ENCODE peak calls at places on chromosomes 3 and 15, in seven cellular contexts. One of them, this sample, is unnamed.

GRCh38 chr3:142958707-142959106 is 4.8 kb downstream of the PAQR9 start:
- DNase-seq in left lung: no peak
- DNase-seq in fibroblast of villous mesenchyme: no peak
- DNase-seq in fibroblast of lung: peak
- DNase-seq in cardiac fibroblast: peak
- DNase-seq in AG09309: peak
- DNase-seq in uterus: no peak
- DNase-seq in this sample: no peak

GRCh38 chr3:52385157-52385556 is 59.7 kb downstream of the SEMA3G start:
- DNase-seq in left lung: no peak
- DNase-seq in fibroblast of villous mesenchyme: peak
- DNase-seq in fibroblast of lung: peak
- DNase-seq in cardiac fibroblast: peak
- DNase-seq in AG09309: no peak
- DNase-seq in uterus: no peak
- DNase-seq in this sample: no peak

GRCh38 chr3:195075941-195076875 is 194.8 kb downstream of the XXYLT1 start:
- DNase-seq in left lung: peak
- DNase-seq in fibroblast of villous mesenchyme: peak
- DNase-seq in fibroblast of lung: no peak
- DNase-seq in cardiac fibroblast: no peak
- DNase-seq in AG09309: no peak
- DNase-seq in uterus: no peak
- DNase-seq in this sample: no peak

GRCh38 chr3:109137766-109138165 is 1.2 kb downstream of the C3orf85 start:
- DNase-seq in left lung: no peak
- DNase-seq in fibroblast of villous mesenchyme: no peak
- DNase-seq in fibroblast of lung: no peak
- DNase-seq in cardiac fibroblast: no peak
- DNase-seq in AG09309: no peak
- DNase-seq in uterus: no peak
- DNase-seq in this sample: no peak

GRCh38 chr3:179957264-179957845 is 79.4 kb downstream of the PEX5L start:
- DNase-seq in left lung: no peak
- DNase-seq in fibroblast of villous mesenchyme: no peak
- DNase-seq in fibroblast of lung: no peak
- DNase-seq in cardiac fibroblast: no peak
- DNase-seq in AG09309: no peak
- DNase-seq in uterus: no peak
- DNase-seq in this sample: no peak

GRCh38 chr3:60772584-60772983 is 478.7 kb downstream of the FHIT start:
- DNase-seq in left lung: no peak
- DNase-seq in fibroblast of villous mesenchyme: no peak
- DNase-seq in fibroblast of lung: no peak
- DNase-seq in cardiac fibroblast: no peak
- DNase-seq in AG09309: no peak
- DNase-seq in uterus: no peak
- DNase-seq in this sample: no peak

GRCh38 chr3:24829632-24830229 is 335.1 kb upstream of the THRB start:
- DNase-seq in left lung: peak
- DNase-seq in fibroblast of villous mesenchyme: no peak
- DNase-seq in fibroblast of lung: no peak
- DNase-seq in cardiac fibroblast: no peak
- DNase-seq in AG09309: no peak
- DNase-seq in uterus: no peak
- DNase-seq in this sample: no peak

GRCh38 chr15:61339526-61339925 is 110.4 kb upstream of the RORA start:
- DNase-seq in left lung: no peak
- DNase-seq in fibroblast of villous mesenchyme: no peak
- DNase-seq in fibroblast of lung: no peak
- DNase-seq in cardiac fibroblast: no peak
- DNase-seq in AG09309: no peak
- DNase-seq in uterus: no peak
- DNase-seq in this sample: no peak

GRCh38 chr15:101053261-101053660 is 134.1 kb downstream of the LRRK1 start:
- DNase-seq in left lung: no peak
- DNase-seq in fibroblast of villous mesenchyme: no peak
- DNase-seq in fibroblast of lung: no peak
- DNase-seq in cardiac fibroblast: no peak
- DNase-seq in AG09309: no peak
- DNase-seq in uterus: no peak
- DNase-seq in this sample: no peak

GRCh38 chr15:38888701-38889154 is 324.1 kb upstream of the RASGRP1 start:
- DNase-seq in left lung: no peak
- DNase-seq in fibroblast of villous mesenchyme: no peak
- DNase-seq in fibroblast of lung: no peak
- DNase-seq in cardiac fibroblast: no peak
- DNase-seq in AG09309: no peak
- DNase-seq in uterus: no peak
- DNase-seq in this sample: no peak

GRCh38 chr15:24823473-24823872 is 131.3 kb upstream of the SNRPN start:
- DNase-seq in left lung: no peak
- DNase-seq in fibroblast of villous mesenchyme: no peak
- DNase-seq in fibroblast of lung: no peak
- DNase-seq in cardiac fibroblast: peak
- DNase-seq in AG09309: no peak
- DNase-seq in uterus: no peak
- DNase-seq in this sample: no peak

GRCh38 chr3:7489417-7489816 is 628.5 kb downstream of the GRM7 start:
- DNase-seq in left lung: no peak
- DNase-seq in fibroblast of villous mesenchyme: no peak
- DNase-seq in fibroblast of lung: no peak
- DNase-seq in cardiac fibroblast: no peak
- DNase-seq in AG09309: no peak
- DNase-seq in uterus: no peak
- DNase-seq in this sample: no peak

GRCh38 chr3:142628806-142629205 is 32.6 kb downstream of the PLS1 start:
- DNase-seq in left lung: no peak
- DNase-seq in fibroblast of villous mesenchyme: no peak
- DNase-seq in fibroblast of lung: no peak
- DNase-seq in cardiac fibroblast: no peak
- DNase-seq in AG09309: no peak
- DNase-seq in uterus: no peak
- DNase-seq in this sample: no peak

GRCh38 chr3:170357920-170358854 is 672 bp downstream of the SKIL start:
- DNase-seq in left lung: peak
- DNase-seq in fibroblast of villous mesenchyme: peak
- DNase-seq in fibroblast of lung: peak
- DNase-seq in cardiac fibroblast: peak
- DNase-seq in AG09309: no peak
- DNase-seq in uterus: peak
- DNase-seq in this sample: no peak

GRCh38 chr3:191499307-191500125 is 38.6 kb downstream of the PYDC2 start:
- DNase-seq in left lung: peak
- DNase-seq in fibroblast of villous mesenchyme: no peak
- DNase-seq in fibroblast of lung: peak
- DNase-seq in cardiac fibroblast: peak
- DNase-seq in AG09309: peak
- DNase-seq in uterus: peak
- DNase-seq in this sample: no peak

GRCh38 chr15:99507732-99508571 is 57.8 kb upstream of the MEF2A start:
- DNase-seq in left lung: no peak
- DNase-seq in fibroblast of villous mesenchyme: peak
- DNase-seq in fibroblast of lung: peak
- DNase-seq in cardiac fibroblast: peak
- DNase-seq in AG09309: no peak
- DNase-seq in uterus: peak
- DNase-seq in this sample: no peak

GRCh38 chr15:45203182-45203581 is 15.4 kb upstream of the SHF start:
- DNase-seq in left lung: no peak
- DNase-seq in fibroblast of villous mesenchyme: no peak
- DNase-seq in fibroblast of lung: no peak
- DNase-seq in cardiac fibroblast: peak
- DNase-seq in AG09309: no peak
- DNase-seq in uterus: no peak
- DNase-seq in this sample: no peak

GRCh38 chr3:128607710-128608048 is 42.9 kb downstream of the RPN1 start:
- DNase-seq in left lung: no peak
- DNase-seq in fibroblast of villous mesenchyme: no peak
- DNase-seq in fibroblast of lung: no peak
- DNase-seq in cardiac fibroblast: no peak
- DNase-seq in AG09309: no peak
- DNase-seq in uterus: no peak
- DNase-seq in this sample: no peak
- H3K4me3 ChIP-seq in left lung: peak
- H3K4me3 ChIP-seq in fibroblast of villous mesenchyme: peak
- H3K4me3 ChIP-seq in fibroblast of lung: no peak
- H3K4me3 ChIP-seq in cardiac fibroblast: peak
- H3K4me3 ChIP-seq in AG09309: peak
- H3K4me3 ChIP-seq in uterus: peak
- H3K4me3 ChIP-seq in this sample: peak

GRCh38 chr15:50116477-50116876 is 2.6 kb downstream of the ATP8B4 start:
- DNase-seq in left lung: no peak
- DNase-seq in fibroblast of villous mesenchyme: peak
- DNase-seq in fibroblast of lung: no peak
- DNase-seq in cardiac fibroblast: peak
- DNase-seq in AG09309: no peak
- DNase-seq in uterus: no peak
- DNase-seq in this sample: no peak
- TF ChIP-seq CTCF in left lung: peak
- TF ChIP-seq CTCF in fibroblast of villous mesenchyme: peak
- TF ChIP-seq CTCF in fibroblast of lung: peak
- TF ChIP-seq CTCF in cardiac fibroblast: peak
- TF ChIP-seq CTCF in AG09309: peak
- TF ChIP-seq CTCF in uterus: no peak
- TF ChIP-seq CTCF in this sample: peak

GRCh38 chr3:62873672-62874397 is 1.4 kb downstream of the CADPS start:
- DNase-seq in left lung: peak
- DNase-seq in fibroblast of villous mesenchyme: peak
- DNase-seq in fibroblast of lung: peak
- DNase-seq in cardiac fibroblast: no peak
- DNase-seq in AG09309: no peak
- DNase-seq in uterus: no peak
- DNase-seq in this sample: no peak
- H3K4me3 ChIP-seq in left lung: peak
- H3K4me3 ChIP-seq in fibroblast of villous mesenchyme: peak
- H3K4me3 ChIP-seq in fibroblast of lung: peak
- H3K4me3 ChIP-seq in cardiac fibroblast: peak
- H3K4me3 ChIP-seq in AG09309: peak
- H3K4me3 ChIP-seq in uterus: peak
- H3K4me3 ChIP-seq in this sample: peak

GRCh38 chr3:33026267-33026666 is 70.7 kb downstream of the GLB1 start:
- DNase-seq in left lung: no peak
- DNase-seq in fibroblast of villous mesenchyme: no peak
- DNase-seq in fibroblast of lung: no peak
- DNase-seq in cardiac fibroblast: no peak
- DNase-seq in AG09309: no peak
- DNase-seq in uterus: no peak
- DNase-seq in this sample: no peak
- TF ChIP-seq CTCF in left lung: no peak
- TF ChIP-seq CTCF in fibroblast of villous mesenchyme: no peak
- TF ChIP-seq CTCF in fibroblast of lung: no peak
- TF ChIP-seq CTCF in cardiac fibroblast: no peak
- TF ChIP-seq CTCF in AG09309: no peak
- TF ChIP-seq CTCF in uterus: no peak
- TF ChIP-seq CTCF in this sample: no peak

This sample was measured in AG04449.